ENCODE peak calls at places on chromosomes 7 and 10, in six cellular contexts. One of them, this sample, is unnamed.

GRCh38 chr7:107267138-107267537 is 98.3 kb downstream of the HBP1 start:
- DNase-seq in activated T-helper 1 cell treated with anti-CD3 and anti-CD28 coated beads, Interleukin-12 subunit alpha, Interleukin-12 subunit beta, Interleukin-2, Interleukin-4 antibody, amounts not matched to agents 30 ng/mL and 10 ng/mL and 1 ng/mL, durations not matched to agents 14 hours and 24 hours and 36 hours: no peak
- DNase-seq in SHP77: no peak
- DNase-seq in stimulated activated CD4-positive, alpha-beta T cell treated with anti-CD3 and anti-CD28 coated beads, Interleukin-2, amount 100 ng/mL, for 48 hours: no peak
- DNase-seq in LHCN-M2: no peak
- DNase-seq in T-helper 17 cell: no peak
- DNase-seq in this sample: no peak

GRCh38 chr7:105230486-105230885 is 158.2 kb downstream of the SRPK2 start:
- DNase-seq in activated T-helper 1 cell treated with anti-CD3 and anti-CD28 coated beads, Interleukin-12 subunit alpha, Interleukin-12 subunit beta, Interleukin-2, Interleukin-4 antibody, amounts not matched to agents 30 ng/mL and 10 ng/mL and 1 ng/mL, durations not matched to agents 14 hours and 24 hours and 36 hours: no peak
- DNase-seq in SHP77: no peak
- DNase-seq in stimulated activated CD4-positive, alpha-beta T cell treated with anti-CD3 and anti-CD28 coated beads, Interleukin-2, amount 100 ng/mL, for 48 hours: no peak
- DNase-seq in LHCN-M2: no peak
- DNase-seq in T-helper 17 cell: no peak
- DNase-seq in this sample: no peak

GRCh38 chr7:133645870-133646492 is 393.1 kb downstream of the EXOC4 start:
- DNase-seq in activated T-helper 1 cell treated with anti-CD3 and anti-CD28 coated beads, Interleukin-12 subunit alpha, Interleukin-12 subunit beta, Interleukin-2, Interleukin-4 antibody, amounts not matched to agents 30 ng/mL and 10 ng/mL and 1 ng/mL, durations not matched to agents 14 hours and 24 hours and 36 hours: no peak
- DNase-seq in SHP77: no peak
- DNase-seq in stimulated activated CD4-positive, alpha-beta T cell treated with anti-CD3 and anti-CD28 coated beads, Interleukin-2, amount 100 ng/mL, for 48 hours: no peak
- DNase-seq in LHCN-M2: no peak
- DNase-seq in T-helper 17 cell: no peak
- DNase-seq in this sample: no peak

GRCh38 chr7:159023746-159024145 is 120.9 kb downstream of the VIPR2 start:
- DNase-seq in activated T-helper 1 cell treated with anti-CD3 and anti-CD28 coated beads, Interleukin-12 subunit alpha, Interleukin-12 subunit beta, Interleukin-2, Interleukin-4 antibody, amounts not matched to agents 30 ng/mL and 10 ng/mL and 1 ng/mL, durations not matched to agents 14 hours and 24 hours and 36 hours: no peak
- DNase-seq in SHP77: no peak
- DNase-seq in stimulated activated CD4-positive, alpha-beta T cell treated with anti-CD3 and anti-CD28 coated beads, Interleukin-2, amount 100 ng/mL, for 48 hours: no peak
- DNase-seq in LHCN-M2: no peak
- DNase-seq in T-helper 17 cell: no peak
- DNase-seq in this sample: no peak

GRCh38 chr7:107147464-107148214 is 21.2 kb upstream of the HBP1 start:
- DNase-seq in activated T-helper 1 cell treated with anti-CD3 and anti-CD28 coated beads, Interleukin-12 subunit alpha, Interleukin-12 subunit beta, Interleukin-2, Interleukin-4 antibody, amounts not matched to agents 30 ng/mL and 10 ng/mL and 1 ng/mL, durations not matched to agents 14 hours and 24 hours and 36 hours: no peak
- DNase-seq in SHP77: peak
- DNase-seq in stimulated activated CD4-positive, alpha-beta T cell treated with anti-CD3 and anti-CD28 coated beads, Interleukin-2, amount 100 ng/mL, for 48 hours: no peak
- DNase-seq in LHCN-M2: peak
- DNase-seq in T-helper 17 cell: no peak
- DNase-seq in this sample: no peak

GRCh38 chr7:157668884-157669767 is 332.3 kb downstream of the DNAJB6 start:
- DNase-seq in activated T-helper 1 cell treated with anti-CD3 and anti-CD28 coated beads, Interleukin-12 subunit alpha, Interleukin-12 subunit beta, Interleukin-2, Interleukin-4 antibody, amounts not matched to agents 30 ng/mL and 10 ng/mL and 1 ng/mL, durations not matched to agents 14 hours and 24 hours and 36 hours: no peak
- DNase-seq in SHP77: no peak
- DNase-seq in stimulated activated CD4-positive, alpha-beta T cell treated with anti-CD3 and anti-CD28 coated beads, Interleukin-2, amount 100 ng/mL, for 48 hours: no peak
- DNase-seq in LHCN-M2: no peak
- DNase-seq in T-helper 17 cell: no peak
- DNase-seq in this sample: no peak

GRCh38 chr7:129919492-129919891 is 33.3 kb downstream of the UBE2H start:
- DNase-seq in activated T-helper 1 cell treated with anti-CD3 and anti-CD28 coated beads, Interleukin-12 subunit alpha, Interleukin-12 subunit beta, Interleukin-2, Interleukin-4 antibody, amounts not matched to agents 30 ng/mL and 10 ng/mL and 1 ng/mL, durations not matched to agents 14 hours and 24 hours and 36 hours: no peak
- DNase-seq in SHP77: no peak
- DNase-seq in stimulated activated CD4-positive, alpha-beta T cell treated with anti-CD3 and anti-CD28 coated beads, Interleukin-2, amount 100 ng/mL, for 48 hours: no peak
- DNase-seq in LHCN-M2: no peak
- DNase-seq in T-helper 17 cell: no peak
- DNase-seq in this sample: no peak

GRCh38 chr10:46092523-46093195 is 46.6 kb upstream of the MSMB start:
- DNase-seq in activated T-helper 1 cell treated with anti-CD3 and anti-CD28 coated beads, Interleukin-12 subunit alpha, Interleukin-12 subunit beta, Interleukin-2, Interleukin-4 antibody, amounts not matched to agents 30 ng/mL and 10 ng/mL and 1 ng/mL, durations not matched to agents 14 hours and 24 hours and 36 hours: peak
- DNase-seq in SHP77: no peak
- DNase-seq in stimulated activated CD4-positive, alpha-beta T cell treated with anti-CD3 and anti-CD28 coated beads, Interleukin-2, amount 100 ng/mL, for 48 hours: no peak
- DNase-seq in LHCN-M2: no peak
- DNase-seq in T-helper 17 cell: no peak
- DNase-seq in this sample: peak

GRCh38 chr7:112347088-112347487 is 103.2 kb upstream of the IFRD1 start:
- DNase-seq in activated T-helper 1 cell treated with anti-CD3 and anti-CD28 coated beads, Interleukin-12 subunit alpha, Interleukin-12 subunit beta, Interleukin-2, Interleukin-4 antibody, amounts not matched to agents 30 ng/mL and 10 ng/mL and 1 ng/mL, durations not matched to agents 14 hours and 24 hours and 36 hours: no peak
- DNase-seq in SHP77: no peak
- DNase-seq in stimulated activated CD4-positive, alpha-beta T cell treated with anti-CD3 and anti-CD28 coated beads, Interleukin-2, amount 100 ng/mL, for 48 hours: no peak
- DNase-seq in LHCN-M2: no peak
- DNase-seq in T-helper 17 cell: no peak
- DNase-seq in this sample: no peak

GRCh38 chr10:79322616-79323566 is 24.4 kb upstream of the PPIF start:
- DNase-seq in activated T-helper 1 cell treated with anti-CD3 and anti-CD28 coated beads, Interleukin-12 subunit alpha, Interleukin-12 subunit beta, Interleukin-2, Interleukin-4 antibody, amounts not matched to agents 30 ng/mL and 10 ng/mL and 1 ng/mL, durations not matched to agents 14 hours and 24 hours and 36 hours: peak
- DNase-seq in SHP77: no peak
- DNase-seq in stimulated activated CD4-positive, alpha-beta T cell treated with anti-CD3 and anti-CD28 coated beads, Interleukin-2, amount 100 ng/mL, for 48 hours: peak
- DNase-seq in LHCN-M2: peak
- DNase-seq in T-helper 17 cell: peak
- DNase-seq in this sample: peak

GRCh38 chr7:128453836-128454804 is 1.6 kb upstream of the HILPDA start:
- DNase-seq in activated T-helper 1 cell treated with anti-CD3 and anti-CD28 coated beads, Interleukin-12 subunit alpha, Interleukin-12 subunit beta, Interleukin-2, Interleukin-4 antibody, amounts not matched to agents 30 ng/mL and 10 ng/mL and 1 ng/mL, durations not matched to agents 14 hours and 24 hours and 36 hours: no peak
- DNase-seq in SHP77: no peak
- DNase-seq in stimulated activated CD4-positive, alpha-beta T cell treated with anti-CD3 and anti-CD28 coated beads, Interleukin-2, amount 100 ng/mL, for 48 hours: no peak
- DNase-seq in LHCN-M2: peak
- DNase-seq in T-helper 17 cell: no peak
- DNase-seq in this sample: no peak

GRCh38 chr7:2540641-2541051 is 14.7 kb downstream of the BRAT1 start:
- DNase-seq in activated T-helper 1 cell treated with anti-CD3 and anti-CD28 coated beads, Interleukin-12 subunit alpha, Interleukin-12 subunit beta, Interleukin-2, Interleukin-4 antibody, amounts not matched to agents 30 ng/mL and 10 ng/mL and 1 ng/mL, durations not matched to agents 14 hours and 24 hours and 36 hours: no peak
- DNase-seq in SHP77: no peak
- DNase-seq in stimulated activated CD4-positive, alpha-beta T cell treated with anti-CD3 and anti-CD28 coated beads, Interleukin-2, amount 100 ng/mL, for 48 hours: no peak
- DNase-seq in LHCN-M2: no peak
- DNase-seq in T-helper 17 cell: no peak
- DNase-seq in this sample: no peak

GRCh38 chr7:151869968-151870918 is 6.7 kb downstream of the PRKAG2 start:
- DNase-seq in activated T-helper 1 cell treated with anti-CD3 and anti-CD28 coated beads, Interleukin-12 subunit alpha, Interleukin-12 subunit beta, Interleukin-2, Interleukin-4 antibody, amounts not matched to agents 30 ng/mL and 10 ng/mL and 1 ng/mL, durations not matched to agents 14 hours and 24 hours and 36 hours: no peak
- DNase-seq in SHP77: no peak
- DNase-seq in stimulated activated CD4-positive, alpha-beta T cell treated with anti-CD3 and anti-CD28 coated beads, Interleukin-2, amount 100 ng/mL, for 48 hours: no peak
- DNase-seq in LHCN-M2: no peak
- DNase-seq in T-helper 17 cell: no peak
- DNase-seq in this sample: no peak

GRCh38 chr7:127290801-127291361 is 38.1 kb upstream of the GRM8 start:
- DNase-seq in activated T-helper 1 cell treated with anti-CD3 and anti-CD28 coated beads, Interleukin-12 subunit alpha, Interleukin-12 subunit beta, Interleukin-2, Interleukin-4 antibody, amounts not matched to agents 30 ng/mL and 10 ng/mL and 1 ng/mL, durations not matched to agents 14 hours and 24 hours and 36 hours: no peak
- DNase-seq in SHP77: no peak
- DNase-seq in stimulated activated CD4-positive, alpha-beta T cell treated with anti-CD3 and anti-CD28 coated beads, Interleukin-2, amount 100 ng/mL, for 48 hours: no peak
- DNase-seq in LHCN-M2: no peak
- DNase-seq in T-helper 17 cell: no peak
- DNase-seq in this sample: no peak